ENCODE peak calls at places on chromosomes 7 and 10, in ten cellular contexts. K is ELR; Z is endothelial cell; O is fibroblast of lung; X is HS-5; S is lower lobe of right lung; B is left ventricle myocardium inferior; J is Right ventricle myocardium superior; Q is stimulated activated CD8-positive, alpha-beta memory T cell treated with anti-CD3 and anti-CD28 coated beads, Interleukin-15, amount 100 ng/mL, for 1 hour; W is neural progenitor cell. E is an unnamed sample.

GRCh38 chr7:5824297-5824610 is 42.8 kb upstream of the RNF216 start:
- DNase-seq in W (no peak), X (no peak), Z (no peak), Q (peak), J (no peak), O (no peak), S (no peak), B (no peak), K (no peak), E (no peak)

GRCh38 chr10:88280518-88280917 is 302.6 kb downstream of the RNLS start:
- DNase-seq in W (no peak), Q (no peak), J (no peak), Z (no peak), O (no peak), X (no peak), S (no peak), B (no peak), K (no peak), E (no peak)

GRCh38 chr7:30252885-30253795 is 31.3 kb upstream of the ZNRF2 start:
- DNase-seq in B (peak), Q (no peak), X (no peak), O (peak), S (peak), W (no peak), K (peak), J (peak), Z (no peak), E (no peak)

GRCh38 chr7:116197355-116197754 is 13.0 kb upstream of the TES start:
- DNase-seq in K (no peak), X (no peak), Z (no peak), Q (no peak), O (no peak), W (no peak), B (no peak), J (no peak), S (no peak), E (no peak)

GRCh38 chr7:39271386-39271785 is 293.7 kb downstream of the POU6F2 start:
- DNase-seq in B (peak), S (peak), Q (no peak), K (no peak), J (peak), O (no peak), X (no peak), Z (no peak), W (peak), E (no peak)

GRCh38 chr7:95715274-95715673 is 57.1 kb upstream of the DYNC1I1 start:
- DNase-seq in X (no peak), O (no peak), B (no peak), S (no peak), J (no peak), Z (no peak), Q (no peak), K (no peak), W (no peak), E (no peak)

GRCh38 chr7:36232971-36233550 is 80.0 kb downstream of the EEPD1 start:
- DNase-seq in Z (no peak), W (no peak), S (no peak), Q (no peak), K (no peak), B (no peak), J (no peak), X (no peak), O (peak), E (no peak)

GRCh38 chr10:79393221-79393923 is 46.1 kb downstream of the PPIF start:
- DNase-seq in S (peak), O (no peak), J (peak), K (no peak), W (no peak), B (no peak), X (no peak), Z (no peak), Q (no peak), E (no peak)

GRCh38 chr10:118827466-118828155 is 72.8 kb upstream of the CACUL1 start:
- DNase-seq in W (no peak), B (no peak), O (no peak), X (no peak), J (no peak), K (no peak), Z (no peak), S (no peak), Q (no peak), E (no peak)

GRCh38 chr7:76236226-76236625 is 34.5 kb downstream of the SRRM3 start:
- DNase-seq in B (no peak), O (no peak), K (no peak), Q (no peak), J (no peak), W (no peak), X (no peak), Z (no peak), S (no peak), E (no peak)

GRCh38 chr7:16921644-16922257 is 40.0 kb upstream of the AGR3 start:
- DNase-seq in O (peak), K (peak), Z (no peak), W (peak), S (no peak), B (no peak), X (no peak), Q (no peak), J (no peak), E (no peak)

GRCh38 chr7:86815556-86815955 is 171.8 kb downstream of the GRM3 start:
- DNase-seq in X (no peak), J (no peak), Z (no peak), S (no peak), W (no peak), K (no peak), Q (no peak), B (no peak), O (no peak), E (no peak)

GRCh38 chr7:13021566-13021965 is 334.1 kb downstream of the ARL4A start:
- DNase-seq in S (no peak), Z (no peak), J (no peak), W (no peak), X (no peak), Q (no peak), B (no peak), O (peak), K (no peak), E (no peak)

GRCh38 chr7:150988230-150989226 is 2.3 kb upstream of the NOS3 start:
- DNase-seq in Z (peak), K (peak), Q (peak), S (no peak), W (peak), B (peak), J (peak), X (no peak), O (no peak), E (peak)

GRCh38 chr10:131435232-131435631 is 123.7 kb upstream of the TCERG1L start:
- DNase-seq in K (no peak), W (no peak), Z (no peak), X (no peak), B (no peak), J (no peak), S (no peak), Q (no peak), O (no peak), E (no peak)

GRCh38 chr10:48199580-48200377 is 74.7 kb downstream of the FRMPD2 start:
- DNase-seq in X (peak), B (no peak), Q (no peak), K (peak), W (no peak), J (no peak), S (no peak), Z (no peak), O (peak), E (no peak)

GRCh38 chr7:141930211-141930610 is 14.0 kb downstream of the OR9A4 start:
- DNase-seq in Q (no peak), K (no peak), Z (no peak), W (no peak), X (no peak), J (no peak), O (no peak), S (no peak), B (no peak), E (no peak)

GRCh38 chr10:12729885-12730284 is 271.6 kb downstream of the CCDC3 start:
- DNase-seq in W (peak), Q (no peak), B (no peak), O (no peak), Z (peak), K (no peak), X (no peak), S (no peak), J (no peak), E (no peak)

GRCh38 chr7:106088014-106088413 is 24.1 kb downstream of the SYPL1 start:
- DNase-seq in W (no peak), J (no peak), K (no peak), Z (no peak), B (no peak), S (no peak), O (no peak), Q (no peak), X (no peak), E (no peak)